ENCODE peak calls at places on chromosomes 16 and 17, in nine cellular contexts. K is mucosa of descending colon, M is tibial nerve, S is fibroblast of pulmonary artery, A is fibroblast of lung, L is A549, N is right lobe of liver, B is prostate gland, T is GM20000. C is an unnamed sample.

GRCh38 chr16:48561960-48562393 is 48.0 kb downstream of the N4BP1 start:
- DNase-seq in K (no peak), M (no peak), S (peak), A (peak), L (no peak), N (peak), B (no peak), T (no peak), C (no peak)

GRCh38 chr17:45046536-45047125 is 4.8 kb downstream of the DCAKD start:
- DNase-seq in K (no peak), M (no peak), S (no peak), A (no peak), L (peak), N (no peak), B (no peak), T (no peak), C (no peak)

GRCh38 chr16:48969611-48970010 is 312.0 kb downstream of the CBLN1 start:
- DNase-seq in K (no peak), M (no peak), S (no peak), A (no peak), L (no peak), N (no peak), B (no peak), T (no peak), C (no peak)

GRCh38 chr16:63289834-63290460 is 1253.7 kb upstream of the CDH8 start:
- DNase-seq in K (no peak), M (no peak), S (peak), A (peak), L (peak), N (no peak), B (no peak), T (peak), C (no peak)

GRCh38 chr17:29145289-29146058 is 34.7 kb downstream of the MYO18A start:
- DNase-seq in K (peak), M (no peak), S (peak), A (peak), L (peak), N (no peak), B (peak), T (peak), C (peak)

GRCh38 chr17:61324540-61324868 is 75.1 kb upstream of the TBX2 start:
- DNase-seq in K (no peak), M (no peak), S (peak), A (peak), L (no peak), N (no peak), B (no peak), T (no peak), C (no peak)

GRCh38 chr17:78049609-78050008 is 78.9 kb downstream of the TMC6 start:
- DNase-seq in K (no peak), M (no peak), S (no peak), A (no peak), L (no peak), N (no peak), B (no peak), T (no peak), C (no peak)

GRCh38 chr17:18143044-18143936 is 34.7 kb downstream of the MYO15A start:
- DNase-seq in K (no peak), M (no peak), S (peak), A (peak), L (peak), N (no peak), B (no peak), T (peak), C (no peak)

GRCh38 chr16:56269276-56269675 is 78.0 kb downstream of the GNAO1 start:
- DNase-seq in K (no peak), M (no peak), S (peak), A (no peak), L (no peak), N (no peak), B (no peak), T (no peak), C (no peak)

GRCh38 chr17:259341-259976 is 78.0 kb upstream of the DOC2B start:
- DNase-seq in K (peak), M (no peak), S (no peak), A (no peak), L (no peak), N (peak), B (no peak), T (no peak), C (no peak)

GRCh38 chr17:65417406-65418221 is 143.8 kb downstream of the AXIN2 start:
- DNase-seq in K (no peak), M (no peak), S (peak), A (peak), L (no peak), N (no peak), B (no peak), T (no peak), C (no peak)

GRCh38 chr16:56269824-56270684 is 78.8 kb downstream of the GNAO1 start:
- DNase-seq in K (no peak), M (no peak), S (peak), A (no peak), L (no peak), N (peak), B (no peak), T (no peak), C (no peak)

GRCh38 chr16:14434860-14435259 is 195.2 kb downstream of the PARN start:
- DNase-seq in K (no peak), M (no peak), S (no peak), A (no peak), L (no peak), N (no peak), B (no peak), T (no peak), C (no peak)

DNA sequence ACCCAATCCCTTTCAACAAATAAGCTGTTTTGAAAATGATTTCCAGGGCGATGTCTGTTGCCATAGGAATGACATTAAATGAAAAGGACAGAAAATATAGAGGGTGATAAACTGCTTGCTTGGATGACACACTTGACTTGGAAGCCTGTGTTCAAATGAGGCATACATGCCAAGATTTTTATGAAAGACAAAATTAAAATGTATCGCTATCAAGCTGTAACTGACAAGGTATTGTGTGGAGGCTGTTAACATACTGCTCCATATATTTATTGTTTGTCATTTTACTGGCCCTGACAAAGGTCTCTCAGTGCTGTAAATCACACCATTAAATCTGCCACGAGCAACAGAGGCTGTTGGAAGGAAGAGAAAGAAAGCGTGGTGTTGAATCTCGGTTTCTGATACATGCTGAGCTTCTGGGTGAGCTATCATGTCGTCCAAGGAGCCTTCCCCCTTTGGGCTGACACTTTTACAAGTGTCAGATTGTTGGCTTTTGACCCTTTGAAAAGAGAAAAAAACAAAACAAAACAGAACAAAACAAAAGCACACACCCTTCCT is 456.2 kb upstream of the SALL1 start:
- DNase-seq in K (no peak), M (no peak), S (no peak), A (no peak), L (no peak), N (no peak), B (no peak), T (no peak), C (no peak)
- TF ChIP-seq CTCF in K (no peak), M (no peak), S (no peak), A (no peak), L (no peak), N (no peak), B (no peak), T (no peak), C (no peak)

DNA sequence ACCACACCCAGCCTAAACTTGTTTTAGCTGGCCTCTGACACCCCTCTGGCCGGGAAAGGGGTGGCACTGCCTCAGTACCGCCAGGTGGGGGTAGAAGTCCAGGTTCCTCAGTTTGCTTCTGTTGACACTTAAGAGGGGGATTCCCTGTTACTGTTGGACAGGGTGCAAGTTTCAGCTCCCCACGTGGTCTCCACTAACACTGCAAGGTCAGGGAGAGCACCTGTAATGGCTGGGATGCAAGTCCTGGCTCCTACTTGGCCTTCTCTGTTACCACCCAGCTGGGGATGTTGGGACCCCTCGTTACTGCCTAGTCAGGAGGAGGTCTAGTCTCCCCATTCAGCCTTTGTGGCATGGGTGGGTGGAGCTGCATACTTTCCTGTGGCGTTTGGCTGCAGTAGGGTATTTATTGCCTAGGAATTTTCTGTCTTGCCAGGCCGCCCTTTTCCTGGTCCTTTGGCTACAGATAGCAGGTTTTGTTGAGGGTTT is 10.6 kb upstream of the MFAP4 start:
- DNase-seq in K (no peak), M (no peak), S (no peak), A (no peak), L (no peak), N (no peak), B (no peak), T (no peak), C (no peak)
- TF ChIP-seq CTCF in K (no peak), M (no peak), S (no peak), A (no peak), L (no peak), N (no peak), B (no peak), T (peak), C (no peak)

GRCh38 chr16:79885320-79885719 is 284.8 kb upstream of the MAF start:
- DNase-seq in K (no peak), M (no peak), S (no peak), A (no peak), L (no peak), N (no peak), B (peak), T (no peak), C (no peak)
- TF ChIP-seq CTCF in K (no peak), M (no peak), S (no peak), A (no peak), L (no peak), N (no peak), B (no peak), T (no peak), C (no peak)

DNA sequence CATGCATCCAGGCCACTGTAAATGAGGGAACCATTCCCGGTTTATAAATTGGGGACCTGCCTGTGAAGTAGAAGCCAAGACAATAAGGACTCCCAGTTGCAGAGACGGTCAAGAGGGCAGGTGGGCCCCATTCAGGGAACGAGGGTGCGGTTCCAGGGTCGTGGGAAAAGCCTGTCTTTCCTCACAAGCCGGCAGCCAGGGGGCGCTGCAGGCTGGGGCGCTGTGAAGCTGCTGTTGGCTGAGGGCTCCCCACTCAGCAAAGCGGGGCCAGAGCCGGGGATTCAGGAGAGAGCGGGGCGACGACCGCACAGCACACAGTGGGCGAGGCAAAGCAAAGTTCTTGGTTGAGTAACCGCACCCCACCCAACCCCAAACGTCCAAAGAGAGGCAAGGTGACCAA is 24.9 kb downstream of the CDRT15 start:
- DNase-seq in K (peak), M (no peak), S (peak), A (no peak), L (no peak), N (peak), B (no peak), T (peak), C (no peak)
- TF ChIP-seq CTCF in K (no peak), M (peak), S (peak), A (peak), L (no peak), N (peak), B (no peak), T (peak), C (peak)

GRCh38 chr16:88529596-88529995 is 40.6 kb upstream of the ZC3H18 start:
- DNase-seq in K (no peak), M (no peak), S (no peak), A (no peak), L (no peak), N (no peak), B (no peak), T (no peak), C (no peak)
- TF ChIP-seq CTCF in K (no peak), M (no peak), S (no peak), A (no peak), L (no peak), N (no peak), B (no peak), T (no peak), C (no peak)

C was measured in kidney epithelial cell.